ENCODE peak calls at places on chromosomes 3 and 15, in nine cellular contexts. One of them, this sample, is unnamed.

GRCh38 chr3:12239301-12239700 is 49.6 kb upstream of the PPARG start:
- DNase-seq in adrenal gland: peak; percentile 28
- DNase-seq in body of pancreas: peak; percentile 13
- DNase-seq in breast epithelium: peak; percentile 26
- DNase-seq in right cardiac atrium: peak; percentile 68
- DNase-seq in sigmoid colon: peak; percentile 76
- DNase-seq in brain microvascular endothelial cell: no peak
- DNase-seq in naive thymus-derived CD4-positive, alpha-beta T cell: no peak
- DNase-seq in adipocyte: no peak
- DNase-seq in this sample: no peak

GRCh38 chr15:78540955-78541743 is 905 bp downstream of the PSMA4 start:
- DNase-seq in sigmoid colon: no peak
- DNase-seq in adrenal gland: no peak
- DNase-seq in breast epithelium: no peak
- DNase-seq in right cardiac atrium: no peak
- DNase-seq in adipocyte: peak; percentile 68
- DNase-seq in naive thymus-derived CD4-positive, alpha-beta T cell: peak; percentile 11
- DNase-seq in body of pancreas: no peak
- DNase-seq in brain microvascular endothelial cell: no peak
- DNase-seq in this sample: peak; percentile 17

GRCh38 chr3:30695302-30696061 is 89.1 kb downstream of the TGFBR2 start:
- DNase-seq in right cardiac atrium: no peak
- DNase-seq in adrenal gland: no peak
- DNase-seq in adipocyte: no peak
- DNase-seq in brain microvascular endothelial cell: no peak
- DNase-seq in body of pancreas: no peak
- DNase-seq in sigmoid colon: no peak
- DNase-seq in naive thymus-derived CD4-positive, alpha-beta T cell: no peak
- DNase-seq in breast epithelium: no peak
- DNase-seq in this sample: no peak

GRCh38 chr3:148372476-148372875 is 325.2 kb upstream of the AGTR1 start:
- DNase-seq in right cardiac atrium: no peak
- DNase-seq in body of pancreas: peak; percentile 15
- DNase-seq in breast epithelium: peak; percentile 26
- DNase-seq in sigmoid colon: no peak
- DNase-seq in adrenal gland: no peak
- DNase-seq in naive thymus-derived CD4-positive, alpha-beta T cell: no peak
- DNase-seq in brain microvascular endothelial cell: no peak
- DNase-seq in adipocyte: no peak
- DNase-seq in this sample: no peak

GRCh38 chr3:52021869-52022268 is 26.2 kb upstream of the RPL29 start:
- DNase-seq in right cardiac atrium: peak; percentile 66
- DNase-seq in breast epithelium: no peak
- DNase-seq in adipocyte: no peak
- DNase-seq in naive thymus-derived CD4-positive, alpha-beta T cell: no peak
- DNase-seq in body of pancreas: peak; percentile 33
- DNase-seq in brain microvascular endothelial cell: no peak
- DNase-seq in sigmoid colon: no peak
- DNase-seq in adrenal gland: peak; percentile 55
- DNase-seq in this sample: no peak

GRCh38 chr3:16404349-16404895 is 109.1 kb downstream of the RFTN1 start:
- DNase-seq in sigmoid colon: no peak
- DNase-seq in naive thymus-derived CD4-positive, alpha-beta T cell: no peak
- DNase-seq in adipocyte: no peak
- DNase-seq in body of pancreas: no peak
- DNase-seq in adrenal gland: no peak
- DNase-seq in brain microvascular endothelial cell: no peak
- DNase-seq in right cardiac atrium: no peak
- DNase-seq in breast epithelium: no peak
- DNase-seq in this sample: no peak

GRCh38 chr3:135237371-135237770 is 442.3 kb downstream of the EPHB1 start:
- DNase-seq in naive thymus-derived CD4-positive, alpha-beta T cell: no peak
- DNase-seq in right cardiac atrium: no peak
- DNase-seq in breast epithelium: no peak
- DNase-seq in sigmoid colon: no peak
- DNase-seq in brain microvascular endothelial cell: no peak
- DNase-seq in body of pancreas: no peak
- DNase-seq in adipocyte: no peak
- DNase-seq in adrenal gland: no peak
- DNase-seq in this sample: no peak

GRCh38 chr3:71694358-71694999 is 30.7 kb downstream of the EIF4E3 start:
- DNase-seq in adipocyte: peak; percentile 91
- DNase-seq in sigmoid colon: no peak
- DNase-seq in breast epithelium: no peak
- DNase-seq in right cardiac atrium: no peak
- DNase-seq in body of pancreas: no peak
- DNase-seq in brain microvascular endothelial cell: peak; percentile 54
- DNase-seq in naive thymus-derived CD4-positive, alpha-beta T cell: no peak
- DNase-seq in adrenal gland: no peak
- DNase-seq in this sample: no peak

GRCh38 chr3:105862217-105862616 is 6.6 kb downstream of the CBLB start:
- DNase-seq in right cardiac atrium: no peak
- DNase-seq in body of pancreas: no peak
- DNase-seq in sigmoid colon: no peak
- DNase-seq in breast epithelium: no peak
- DNase-seq in brain microvascular endothelial cell: no peak
- DNase-seq in naive thymus-derived CD4-positive, alpha-beta T cell: peak; percentile 26
- DNase-seq in adipocyte: no peak
- DNase-seq in adrenal gland: no peak
- DNase-seq in this sample: no peak

GRCh38 chr15:78629716-78630065 is 8.9 kb upstream of the CHRNA3 start:
- DNase-seq in adipocyte: no peak
- DNase-seq in naive thymus-derived CD4-positive, alpha-beta T cell: no peak
- DNase-seq in adrenal gland: no peak
- DNase-seq in body of pancreas: no peak
- DNase-seq in breast epithelium: no peak
- DNase-seq in sigmoid colon: no peak
- DNase-seq in right cardiac atrium: no peak
- DNase-seq in brain microvascular endothelial cell: no peak
- DNase-seq in this sample: no peak

GRCh38 chr3:62167566-62168262 is 205.6 kb downstream of the FEZF2 start:
- DNase-seq in adipocyte: no peak
- DNase-seq in sigmoid colon: no peak
- DNase-seq in adrenal gland: no peak
- DNase-seq in breast epithelium: no peak
- DNase-seq in body of pancreas: no peak
- DNase-seq in naive thymus-derived CD4-positive, alpha-beta T cell: no peak
- DNase-seq in right cardiac atrium: no peak
- DNase-seq in brain microvascular endothelial cell: no peak
- DNase-seq in this sample: no peak

DNA sequence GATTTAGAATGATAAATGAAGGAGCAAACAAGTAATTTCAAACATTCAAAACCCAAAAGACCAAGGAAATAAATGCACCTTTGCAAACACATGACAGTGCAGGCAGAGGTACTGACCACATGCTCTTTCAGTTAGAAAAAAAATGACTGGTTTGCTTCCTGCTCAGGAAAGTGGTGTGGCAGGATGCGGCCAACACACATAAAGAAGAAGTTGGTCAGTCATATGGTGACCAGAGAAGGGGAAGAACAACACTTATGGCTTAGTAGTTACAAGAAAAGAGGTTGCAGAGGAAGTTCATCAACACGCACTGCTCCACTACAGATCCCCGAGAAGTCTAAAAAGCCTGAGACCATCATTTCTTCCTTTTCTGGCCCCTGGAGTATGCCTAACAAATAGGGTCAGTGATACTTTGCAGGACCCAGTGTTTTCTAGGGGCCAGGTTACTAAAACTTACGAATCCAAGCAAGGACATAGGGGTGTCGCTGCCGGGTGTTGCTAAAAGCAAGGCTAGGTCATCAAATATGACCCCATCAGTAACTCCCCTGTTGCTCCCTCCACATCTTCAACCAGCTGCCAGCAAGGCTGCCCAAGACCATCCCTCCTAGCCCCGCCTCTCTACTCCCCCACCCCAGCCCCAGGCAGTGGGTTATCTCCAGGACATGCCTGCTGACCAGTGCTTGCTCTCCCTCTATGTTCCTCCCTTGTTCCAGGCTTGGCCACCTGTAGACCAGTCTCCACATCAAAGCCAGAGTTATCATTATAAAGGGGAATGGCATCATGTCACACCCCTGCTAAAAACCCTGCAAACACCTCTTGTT is 11.2 kb downstream of the ATP8B4 start:
- DNase-seq in sigmoid colon: no peak
- DNase-seq in body of pancreas: no peak
- DNase-seq in naive thymus-derived CD4-positive, alpha-beta T cell: no peak
- DNase-seq in right cardiac atrium: no peak
- DNase-seq in adrenal gland: no peak
- DNase-seq in breast epithelium: no peak
- DNase-seq in adipocyte: no peak
- DNase-seq in brain microvascular endothelial cell: no peak
- DNase-seq in this sample: no peak
- H3K4me3 ChIP-seq in sigmoid colon: no peak overlapping the region
- H3K4me3 ChIP-seq in body of pancreas: no peak overlapping the region
- H3K4me3 ChIP-seq in naive thymus-derived CD4-positive, alpha-beta T cell: no peak overlapping the region
- H3K4me3 ChIP-seq in right cardiac atrium: no peak overlapping the region
- H3K4me3 ChIP-seq in adrenal gland: no peak overlapping the region
- H3K4me3 ChIP-seq in breast epithelium: no peak overlapping the region
- H3K4me3 ChIP-seq in adipocyte: no peak overlapping the region
- H3K4me3 ChIP-seq in brain microvascular endothelial cell: no peak overlapping the region
- H3K4me3 ChIP-seq in this sample: no peak overlapping the region

DNA sequence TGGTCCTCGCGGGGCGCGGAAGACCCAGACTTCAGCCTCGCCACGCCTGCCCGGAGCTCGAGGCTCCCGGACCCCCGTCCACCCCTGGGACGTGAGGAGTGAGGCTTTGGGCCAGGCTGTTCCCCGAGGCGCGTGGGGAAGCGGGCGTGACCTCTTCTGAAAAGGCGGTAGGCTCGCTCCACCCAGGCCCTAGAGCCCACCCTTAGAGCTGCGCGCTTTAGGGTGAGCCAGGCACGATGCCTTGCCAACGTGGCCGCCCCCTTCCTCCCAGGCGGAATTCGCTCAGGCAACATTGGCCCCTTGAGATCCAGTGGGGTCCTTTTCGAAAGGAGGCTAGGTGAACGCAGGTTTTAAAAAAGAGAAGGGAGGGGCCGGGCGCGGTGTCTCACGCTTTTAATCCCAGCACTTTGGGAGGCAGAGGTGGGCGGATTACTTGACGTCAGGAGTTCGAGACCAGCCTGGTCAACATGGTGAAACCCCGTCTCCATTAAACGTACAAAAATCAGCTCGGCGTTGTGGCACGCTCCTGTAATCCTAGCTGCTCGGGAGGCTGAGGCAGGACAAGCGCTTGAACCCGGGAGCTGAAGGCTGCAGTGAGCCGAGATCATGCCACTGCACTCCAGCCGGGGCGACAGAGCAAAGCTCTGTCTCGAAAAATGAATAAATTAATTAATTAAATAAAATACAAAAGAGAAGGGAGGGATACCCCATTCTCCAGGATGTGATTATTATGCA is 896 bp upstream of the RPP25 start:
- DNase-seq in adrenal gland: no peak
- DNase-seq in brain microvascular endothelial cell: no peak
- DNase-seq in naive thymus-derived CD4-positive, alpha-beta T cell: no peak
- DNase-seq in sigmoid colon: peak; percentile 79
- DNase-seq in breast epithelium: no peak
- DNase-seq in adipocyte: no peak
- DNase-seq in body of pancreas: no peak
- DNase-seq in right cardiac atrium: peak; percentile 73
- DNase-seq in this sample: no peak
- H3K4me3 ChIP-seq in adrenal gland: no peak overlapping the region
- H3K4me3 ChIP-seq in brain microvascular endothelial cell: peak overlapping the region; percentile 59
- H3K4me3 ChIP-seq in naive thymus-derived CD4-positive, alpha-beta T cell: peak overlapping the region; percentile 67
- H3K4me3 ChIP-seq in sigmoid colon: peak overlapping the region; percentile 33
- H3K4me3 ChIP-seq in breast epithelium: peak overlapping the region; percentile 70
- H3K4me3 ChIP-seq in adipocyte: peak overlapping the region; percentile 76
- H3K4me3 ChIP-seq in body of pancreas: peak overlapping the region; percentile 0
- H3K4me3 ChIP-seq in right cardiac atrium: peak overlapping the region; percentile 57
- H3K4me3 ChIP-seq in this sample: no peak overlapping the region

GRCh38 chr3:111539351-111540331 is 2.4 kb upstream of the CD96 start:
- DNase-seq in right cardiac atrium: peak; percentile 20
- DNase-seq in breast epithelium: no peak
- DNase-seq in adipocyte: peak; percentile 85
- DNase-seq in body of pancreas: peak; percentile 64
- DNase-seq in sigmoid colon: no peak
- DNase-seq in brain microvascular endothelial cell: peak; percentile 49
- DNase-seq in naive thymus-derived CD4-positive, alpha-beta T cell: peak; percentile 63
- DNase-seq in adrenal gland: peak; percentile 24
- DNase-seq in this sample: peak; percentile 84
- H3K4me3 ChIP-seq in right cardiac atrium: no peak overlapping the region
- H3K4me3 ChIP-seq in breast epithelium: no peak overlapping the region
- H3K4me3 ChIP-seq in adipocyte: no peak overlapping the region
- H3K4me3 ChIP-seq in body of pancreas: no peak overlapping the region
- H3K4me3 ChIP-seq in sigmoid colon: no peak overlapping the region
- H3K4me3 ChIP-seq in brain microvascular endothelial cell: no peak overlapping the region
- H3K4me3 ChIP-seq in naive thymus-derived CD4-positive, alpha-beta T cell: peak overlapping the region; percentile 40
- H3K4me3 ChIP-seq in adrenal gland: no peak overlapping the region
- H3K4me3 ChIP-seq in this sample: peak overlapping the region; percentile 49

GRCh38 chr15:83063555-83063954 is 3.5 kb downstream of the BTBD1 start:
- DNase-seq in brain microvascular endothelial cell: no peak
- DNase-seq in right cardiac atrium: no peak
- DNase-seq in breast epithelium: no peak
- DNase-seq in adipocyte: no peak
- DNase-seq in adrenal gland: no peak
- DNase-seq in naive thymus-derived CD4-positive, alpha-beta T cell: no peak
- DNase-seq in body of pancreas: no peak
- DNase-seq in sigmoid colon: no peak
- DNase-seq in this sample: no peak

GRCh38 chr15:83065431-83065830 is 1.6 kb downstream of the BTBD1 start:
- DNase-seq in breast epithelium: no peak
- DNase-seq in sigmoid colon: no peak
- DNase-seq in body of pancreas: no peak
- DNase-seq in naive thymus-derived CD4-positive, alpha-beta T cell: no peak
- DNase-seq in brain microvascular endothelial cell: no peak
- DNase-seq in right cardiac atrium: no peak
- DNase-seq in adrenal gland: no peak
- DNase-seq in adipocyte: peak; percentile 20
- DNase-seq in this sample: no peak

GRCh38 chr15:83061680-83062079 is 5.4 kb downstream of the BTBD1 start:
- DNase-seq in brain microvascular endothelial cell: no peak
- DNase-seq in body of pancreas: no peak
- DNase-seq in naive thymus-derived CD4-positive, alpha-beta T cell: no peak
- DNase-seq in sigmoid colon: no peak
- DNase-seq in right cardiac atrium: no peak
- DNase-seq in adrenal gland: no peak
- DNase-seq in breast epithelium: no peak
- DNase-seq in adipocyte: peak; percentile 53
- DNase-seq in this sample: no peak

GRCh38 chr15:83064859-83065258 is 2.2 kb downstream of the BTBD1 start:
- DNase-seq in adipocyte: peak; percentile 23
- DNase-seq in right cardiac atrium: no peak
- DNase-seq in brain microvascular endothelial cell: no peak
- DNase-seq in breast epithelium: no peak
- DNase-seq in naive thymus-derived CD4-positive, alpha-beta T cell: no peak
- DNase-seq in body of pancreas: no peak
- DNase-seq in adrenal gland: no peak
- DNase-seq in sigmoid colon: no peak
- DNase-seq in this sample: no peak

GRCh38 chr15:83062768-83063180 is 4.3 kb downstream of the BTBD1 start:
- DNase-seq in brain microvascular endothelial cell: no peak
- DNase-seq in right cardiac atrium: no peak
- DNase-seq in adrenal gland: no peak
- DNase-seq in naive thymus-derived CD4-positive, alpha-beta T cell: no peak
- DNase-seq in breast epithelium: no peak
- DNase-seq in sigmoid colon: no peak
- DNase-seq in body of pancreas: no peak
- DNase-seq in adipocyte: no peak
- DNase-seq in this sample: no peak
- H3K4me3 ChIP-seq in brain microvascular endothelial cell: no peak overlapping the region
- H3K4me3 ChIP-seq in right cardiac atrium: no peak overlapping the region
- H3K4me3 ChIP-seq in adrenal gland: no peak overlapping the region
- H3K4me3 ChIP-seq in naive thymus-derived CD4-positive, alpha-beta T cell: no peak overlapping the region
- H3K4me3 ChIP-seq in breast epithelium: no peak overlapping the region
- H3K4me3 ChIP-seq in sigmoid colon: no peak overlapping the region
- H3K4me3 ChIP-seq in body of pancreas: no peak overlapping the region
- H3K4me3 ChIP-seq in adipocyte: no peak overlapping the region
- H3K4me3 ChIP-seq in this sample: peak overlapping the region; percentile 28